ENCODE peak calls at places on chromosomes 3 and 15, in five cellular contexts. F, I, D, B and P are unnamed samples.
A peak's percentile ranks its signal among the peaks of the same experiment; 100 is the strongest.

GRCh38 chr15:77479015-77479414 is 58.3 kb downstream of the HMG20A start:
- DNase-seq in F (no peak), I (no peak), D (no peak), B (no peak), P (no peak)

GRCh38 chr15:43912991-43913927 is 86.5 kb downstream of the WDR76 start:
- DNase-seq in F (peak; percentile 46), I (peak; percentile 14), D (no peak), B (no peak), P (no peak)

GRCh38 chr3:123072152-123072551 is 5.3 kb downstream of the PDIA5 start:
- DNase-seq in F (no peak), I (no peak), D (no peak), B (no peak), P (no peak)

GRCh38 chr15:99677540-99678134 is 55.6 kb downstream of the LYSMD4 start:
- DNase-seq in F (no peak), I (no peak), D (no peak), B (no peak), P (no peak)

GRCh38 chr3:45008117-45008516 is 18.0 kb upstream of the CLEC3B start:
- DNase-seq in F (no peak), I (no peak), D (no peak), B (no peak), P (no peak)

GRCh38 chr3:194801378-194802124 is 115.9 kb downstream of the FAM43A start:
- DNase-seq in F (no peak), I (no peak), D (no peak), B (no peak), P (no peak)

GRCh38 chr15:85825719-85826118 is 31.0 kb upstream of the KLHL25 start:
- DNase-seq in F (no peak), I (no peak), D (no peak), B (no peak), P (no peak)

GRCh38 chr3:35640186-35640584 is 860 bp downstream of the ARPP21 start:
- DNase-seq in F (no peak), I (no peak), D (no peak), B (no peak), P (no peak)

GRCh38 chr15:66859688-66860253 is 157.7 kb downstream of the SMAD6 start:
- DNase-seq in F (no peak), I (no peak), D (no peak), B (no peak), P (no peak)

GRCh38 chr3:19029837-19030835 is 118.2 kb upstream of the KCNH8 start:
- DNase-seq in F (no peak), I (no peak), D (no peak), B (no peak), P (no peak)

GRCh38 chr3:38347421-38348200 is 1.0 kb downstream of the XYLB start:
- DNase-seq in F (peak; percentile 80), I (no peak), D (no peak), B (no peak), P (no peak)

GRCh38 chr15:22257668-22258401 is 177.5 kb downstream of the OR4M2 start:
- DNase-seq in F (no peak), I (no peak), D (no peak), B (no peak), P (no peak)

GRCh38 chr3:52405066-52405465 is 39.8 kb downstream of the SEMA3G start:
- DNase-seq in F (no peak), I (no peak), D (no peak), B (no peak), P (no peak)

GRCh38 chr3:195451373-195452000 is 8.7 kb upstream of the ACAP2 start:
- DNase-seq in F (no peak), I (no peak), D (no peak), B (no peak), P (no peak)

GRCh38 chr3:134799393-134799792 is 4.3 kb downstream of the EPHB1 start:
- DNase-seq in F (no peak), I (no peak), D (peak; percentile 33), B (no peak), P (no peak)

GRCh38 chr3:123749716-123750115 is 134.4 kb downstream of the MYLK start:
- DNase-seq in F (peak; percentile 44), I (no peak), D (peak; percentile 24), B (no peak), P (no peak)

GRCh38 chr3:160245261-160245800 is 20.1 kb downstream of the C3orf80 start:
- DNase-seq in F (no peak), I (no peak), D (no peak), B (no peak), P (no peak)

GRCh38 chr3:11847035-11847394 is 330 bp upstream of the TAMM41 start:
- DNase-seq in F (no peak), I (no peak), D (no peak), B (no peak), P (no peak)

GRCh38 chr15:65920121-65920520 is 50.8 kb downstream of the RAB11A start:
- DNase-seq in F (no peak), I (no peak), D (no peak), B (no peak), P (no peak)

GRCh38 chr15:81400640-81401236 is 26.7 kb upstream of the TMC3 start:
- DNase-seq in F (peak; percentile 21), I (peak; percentile 58), D (no peak), B (peak; percentile 23), P (peak; percentile 16)

GRCh38 chr3:1805331-1805730 is 293.3 kb upstream of the CNTN4 start:
- DNase-seq in F (no peak), I (no peak), D (no peak), B (no peak), P (no peak)

GRCh38 chr3:127170794-127171193 is 22.1 kb upstream of the PRR23E start:
- DNase-seq in F (no peak), I (no peak), D (peak; percentile 38), B (no peak), P (no peak)

GRCh38 chr15:33031324-33031736 is 163.2 kb downstream of the FMN1 start:
- DNase-seq in F (no peak), I (no peak), D (no peak), B (no peak), P (no peak)

GRCh38 chr15:101042320-101042719 is 123.2 kb downstream of the LRRK1 start:
- DNase-seq in F (no peak), I (no peak), D (peak; percentile 23), B (no peak), P (no peak)

GRCh38 chr15:34217587-34218225 is 7.1 kb upstream of the EMC4 start:
- DNase-seq in F (no peak), I (no peak), D (no peak), B (no peak), P (no peak)

GRCh38 chr15:80568298-80568697 is 126.8 kb upstream of the ABHD17C start:
- DNase-seq in F (no peak), I (no peak), D (no peak), B (no peak), P (no peak)

GRCh38 chr15:80163217-80163616 is 10.4 kb downstream of the FAH start:
- DNase-seq in F (no peak), I (no peak), D (no peak), B (no peak), P (no peak)

GRCh38 chr3:66998899-66999235 is 760 bp downstream of the KBTBD8 start:
- DNase-seq in F (no peak), I (no peak), D (no peak), B (no peak), P (no peak)

GRCh38 chr3:66997560-66998074 is 490 bp upstream of the KBTBD8 start:
- DNase-seq in F (no peak), I (peak; percentile 75), D (no peak), B (no peak), P (no peak)

GRCh38 chr3:67000006-67000405 is 1.9 kb downstream of the KBTBD8 start:
- DNase-seq in F (no peak), I (peak; percentile 53), D (no peak), B (peak; percentile 44), P (no peak)

GRCh38 chr3:67001086-67001861 is 3.2 kb downstream of the KBTBD8 start:
- DNase-seq in F (no peak), I (no peak), D (no peak), B (no peak), P (no peak)

DNA sequence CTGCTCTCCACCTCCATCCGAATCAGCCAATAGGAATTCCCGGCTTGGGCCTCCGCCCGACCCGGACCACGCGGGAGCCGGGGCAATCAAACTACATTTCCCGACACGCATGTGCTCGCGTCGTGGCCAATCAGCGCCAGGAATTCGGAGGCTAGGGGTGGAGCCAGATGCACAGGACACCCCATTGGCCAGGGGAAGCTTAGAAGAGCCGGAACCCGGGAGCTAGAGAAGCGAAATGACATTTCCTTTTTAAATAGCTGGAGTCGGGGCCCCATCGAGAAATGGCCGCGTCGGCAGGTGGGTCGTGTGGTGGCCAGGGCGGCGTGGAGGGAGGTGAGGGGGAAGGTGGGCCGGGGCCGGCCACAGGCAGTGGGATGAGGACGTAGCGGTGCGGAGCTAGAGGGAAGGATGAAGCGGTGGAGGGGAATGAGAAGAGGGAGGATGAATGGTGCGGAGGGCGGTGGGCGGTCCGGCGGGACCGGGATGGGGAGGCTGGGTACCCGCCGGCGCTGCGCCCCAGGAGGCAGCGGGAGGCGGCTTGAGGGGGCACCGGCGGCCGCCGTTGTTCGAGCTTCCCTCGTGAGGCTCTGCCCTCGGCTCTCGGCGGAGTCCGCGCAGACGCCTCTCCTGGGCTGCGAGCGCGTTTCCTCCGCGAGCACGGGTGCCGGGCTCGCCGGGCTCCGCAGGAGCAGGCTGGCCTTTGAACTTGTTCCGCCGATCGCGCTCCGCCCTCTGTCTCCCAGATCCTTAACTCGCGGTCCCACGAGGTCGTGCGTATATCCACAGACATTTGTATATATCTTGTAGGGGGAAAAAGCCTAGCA is at the start of gene KBTBD8:
- DNase-seq in F (peak; percentile 97), I (peak; percentile 97), D (peak; percentile 92), B (peak; percentile 96), P (peak; percentile 84)
- TF ChIP-seq POLR2A in F (no peak), I (peak; percentile 76), D (peak; percentile 42), B (peak; percentile 74), P (no peak)

GRCh38 chr3:149848238-149848637 is 35.2 kb downstream of the RNF13 start:
- DNase-seq in F (no peak), I (no peak), D (no peak), B (no peak), P (no peak)
- TF ChIP-seq TAF1 in F (no peak), I (no peak), D (no peak), B (no peak), P (no peak)

DNA sequence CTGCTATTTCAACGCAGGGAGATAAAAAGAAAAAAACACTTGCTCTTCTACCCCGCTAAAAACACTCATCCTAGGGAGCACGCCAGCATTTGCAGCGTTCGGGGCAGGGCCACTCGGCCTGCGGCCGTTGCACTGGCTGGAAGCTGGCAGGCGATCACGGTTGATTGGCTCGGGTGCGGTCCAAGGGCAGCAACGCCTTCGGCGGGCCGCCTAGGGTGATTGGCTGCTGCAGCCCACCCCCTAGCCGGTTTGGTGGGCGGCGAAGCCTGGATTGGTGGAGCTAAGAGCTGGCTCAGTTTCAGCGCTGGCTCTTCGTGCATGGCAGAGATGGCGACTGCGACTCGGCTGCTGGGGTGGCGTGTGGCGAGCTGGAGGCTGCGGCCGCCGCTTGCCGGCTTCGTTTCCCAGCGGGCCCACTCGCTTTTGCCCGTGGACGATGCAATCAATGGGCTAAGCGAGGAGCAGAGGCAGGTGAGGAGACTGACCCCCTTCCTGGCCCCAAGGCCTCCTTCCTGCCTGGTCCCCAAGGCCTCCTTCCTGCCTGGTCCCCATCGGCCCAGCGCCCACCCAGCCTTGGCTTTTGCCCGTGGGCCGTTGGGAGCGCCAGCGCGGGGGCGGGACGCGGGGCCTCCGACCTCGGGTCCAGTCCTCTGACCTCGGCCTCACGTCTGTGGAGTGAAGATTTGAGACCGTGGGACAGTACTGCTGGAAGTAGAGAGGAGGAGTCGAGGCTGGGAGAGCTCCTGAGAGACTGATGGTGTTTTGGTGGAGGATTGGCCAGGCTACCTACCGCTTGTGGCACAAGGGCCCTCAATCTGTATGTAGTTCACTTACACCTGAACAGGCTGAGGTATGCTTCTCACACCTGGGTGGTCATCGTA is at the start of gene IVD:
- DNase-seq in F (peak; percentile 87), I (no peak), D (peak; percentile 92), B (peak; percentile 75), P (peak; percentile 99)
- TF ChIP-seq POLR2A in F (peak; percentile 96), I (no peak), D (peak; percentile 88), B (peak; percentile 98), P (peak; percentile 67)

GRCh38 chr15:92247649-92248242 is 145.9 kb upstream of the ST8SIA2 start:
- DNase-seq in F (no peak), I (no peak), D (no peak), B (no peak), P (no peak)
- TF ChIP-seq TAF1 in F (no peak), I (no peak), D (no peak), B (no peak), P (no peak)